ENCODE peak calls at places on chromosomes 16 and 17, in nine cellular contexts. N, F, Q, C, R, A, V, M and P are unnamed samples.

GRCh38 chr16:60945225-60945624 is 1091.0 kb downstream of the CDH8 start:
- DNase-seq in M (no peak), A (no peak), Q (peak), C (no peak), N (no peak), F (no peak), V (no peak), R (no peak), P (no peak)

GRCh38 chr17:79794659-79795511 is 2.0 kb downstream of the CBX8 start:
- DNase-seq in C (no peak), N (no peak), Q (peak), F (no peak), A (no peak), V (no peak), R (no peak), M (no peak), P (no peak)

GRCh38 chr16:3938843-3939624 is 58.5 kb upstream of the CREBBP start:
- DNase-seq in Q (peak), A (peak), N (peak), R (peak), F (peak), M (peak), V (peak), C (peak), P (peak)

GRCh38 chr17:50107790-50108414 is 12.8 kb downstream of the PDK2 start:
- DNase-seq in N (no peak), R (no peak), C (no peak), Q (no peak), A (no peak), M (no peak), F (no peak), V (peak), P (no peak)

GRCh38 chr17:69506489-69506888 is 92.0 kb downstream of the MAP2K6 start:
- DNase-seq in V (no peak), R (no peak), A (no peak), M (no peak), F (no peak), C (no peak), N (no peak), Q (peak), P (no peak)

GRCh38 chr17:38703742-38704644 is 1.1 kb upstream of the MLLT6 start:
- DNase-seq in C (no peak), M (peak), Q (peak), N (peak), F (peak), R (no peak), A (peak), V (no peak), P (peak)

GRCh38 chr16:2689968-2690830 is 7.9 kb downstream of the KCTD5 start:
- DNase-seq in Q (no peak), F (no peak), C (no peak), N (no peak), R (no peak), A (no peak), V (no peak), M (no peak), P (no peak)

GRCh38 chr17:21163101-21163500 is 36.3 kb downstream of the DHRS7B start:
- DNase-seq in F (no peak), Q (no peak), M (no peak), A (no peak), N (no peak), R (no peak), V (no peak), C (no peak), P (no peak)

GRCh38 chr17:1958134-1958881 is 66.8 kb downstream of the RTN4RL1 start:
- DNase-seq in Q (no peak), C (no peak), R (no peak), A (no peak), M (no peak), N (no peak), V (peak), F (no peak), P (no peak)

GRCh38 chr17:65231086-65231485 is 93.9 kb downstream of the RGS9 start:
- DNase-seq in N (no peak), M (no peak), C (no peak), Q (peak), V (no peak), A (no peak), F (no peak), R (no peak), P (no peak)

GRCh38 chr16:58418601-58419000 is 26.3 kb downstream of the GINS3 start:
- DNase-seq in M (peak), R (peak), Q (no peak), V (peak), A (no peak), N (no peak), F (no peak), C (peak), P (peak)

GRCh38 chr17:4869599-4869998 is 29.7 kb upstream of the C17orf107 start:
- DNase-seq in Q (no peak), M (no peak), C (no peak), R (no peak), N (no peak), A (no peak), F (no peak), V (no peak), P (no peak)

GRCh38 chr17:40629850-40630249 is 17.8 kb downstream of the SMARCE1 start:
- DNase-seq in V (no peak), F (no peak), C (no peak), Q (no peak), N (no peak), R (no peak), A (no peak), M (no peak), P (no peak)

GRCh38 chr17:81831957-81832607 is 1.0 kb downstream of the MCRIP1 start:
- DNase-seq in A (no peak), F (peak), M (no peak), V (peak), Q (no peak), C (peak), R (no peak), N (no peak), P (no peak)

GRCh38 chr16:78705694-78706093 is 606.2 kb downstream of the WWOX start:
- DNase-seq in N (no peak), R (peak), A (no peak), F (no peak), M (peak), Q (peak), V (no peak), C (no peak), P (peak)

GRCh38 chr16:50861451-50861850 is 119.6 kb downstream of the CYLD start:
- DNase-seq in M (no peak), C (no peak), A (no peak), F (no peak), N (no peak), Q (no peak), R (no peak), V (no peak), P (no peak)

GRCh38 chr16:48586083-48586482 is 23.9 kb downstream of the N4BP1 start:
- DNase-seq in F (no peak), A (no peak), V (no peak), C (no peak), R (no peak), N (no peak), M (no peak), Q (no peak), P (no peak)

GRCh38 chr17:29112780-29113295 is 67.4 kb downstream of the MYO18A start:
- DNase-seq in C (no peak), N (no peak), Q (no peak), F (no peak), V (no peak), R (peak), M (peak), A (no peak), P (no peak)

GRCh38 chr17:44915321-44915726 is at the start of gene GFAP:
- DNase-seq in C (no peak), Q (no peak), F (no peak), R (no peak), M (no peak), N (no peak), V (no peak), A (no peak), P (no peak)

GRCh38 chr17:42290577-42290976 is 2.3 kb downstream of the STAT5A start:
- DNase-seq in R (no peak), Q (no peak), N (peak), M (no peak), F (no peak), A (peak), V (no peak), C (no peak), P (no peak)

GRCh38 chr16:8916541-8917225 is 34.5 kb downstream of the LITAFD start:
- DNase-seq in Q (no peak), V (no peak), A (no peak), N (no peak), R (no peak), M (no peak), F (no peak), C (no peak), P (no peak)

GRCh38 chr17:77374170-77374936 is 233.6 kb downstream of the SEC14L1 start:
- DNase-seq in Q (peak), A (peak), V (peak), C (peak), F (peak), R (no peak), N (peak), M (peak), P (no peak)